ENCODE peak calls at places on chromosome 14, in seven cellular contexts. B, Y, K, O, I, J and R are unnamed samples.

GRCh38 chr14:55329999-55330710 is 58.9 kb downstream of the FBXO34 start:
- DNase-seq in B (peak; percentile 30), Y (no peak), K (no peak), O (peak; percentile 12), I (no peak), J (peak; percentile 64), R (no peak)

GRCh38 chr14:92990456-92991430 is 67.8 kb downstream of the CHGA start:
- DNase-seq in B (no peak), Y (peak; percentile 23), K (peak; percentile 22), O (no peak), I (no peak), J (no peak), R (no peak)

GRCh38 chr14:32576088-32576795 is 247.1 kb downstream of the AKAP6 start:
- DNase-seq in B (peak; percentile 80), Y (no peak), K (peak; percentile 70), O (peak; percentile 49), I (peak; percentile 65), J (peak; percentile 69), R (peak; percentile 78)

GRCh38 chr14:74402264-74403251 is 23.5 kb downstream of the SYNDIG1L start:
- DNase-seq in B (no peak), Y (no peak), K (peak; percentile 35), O (no peak), I (no peak), J (no peak), R (no peak)

GRCh38 chr14:100824156-100824555 is 1.8 kb upstream of the MEG3 start:
- DNase-seq in B (peak; percentile 38), Y (peak; percentile 33), K (peak; percentile 10), O (peak; percentile 67), I (no peak), J (peak; percentile 51), R (peak; percentile 68)

GRCh38 chr14:98949506-98950135 is 322.4 kb downstream of the BCL11B start:
- DNase-seq in B (no peak), Y (no peak), K (no peak), O (no peak), I (no peak), J (peak; percentile 9), R (no peak)

GRCh38 chr14:27427796-27428195 is 830.0 kb upstream of the NOVA1 start:
- DNase-seq in B (peak; percentile 8), Y (no peak), K (no peak), O (peak; percentile 87), I (no peak), J (peak; percentile 79), R (peak; percentile 74)

GRCh38 chr14:64721391-64721791 is 17.2 kb downstream of the PLEKHG3 start:
- DNase-seq in B (peak; percentile 90), Y (peak; percentile 72), K (no peak), O (peak; percentile 92), I (peak; percentile 75), J (peak; percentile 76), R (peak; percentile 53)

GRCh38 chr14:61025239-61026223 is 44.5 kb downstream of the SLC38A6 start:
- DNase-seq in B (peak; percentile 85), Y (peak; percentile 41), K (peak; percentile 72), O (peak; percentile 75), I (peak; percentile 69), J (peak; percentile 82), R (peak; percentile 85)

GRCh38 chr14:84477996-84478395 is 1051.9 kb upstream of the FLRT2 start:
- DNase-seq in B (no peak), Y (no peak), K (peak; percentile 14), O (peak; percentile 12), I (no peak), J (no peak), R (no peak)

GRCh38 chr14:71119075-71119474 is 211.8 kb downstream of the PCNX1 start:
- DNase-seq in B (peak; percentile 38), Y (no peak), K (no peak), O (peak; percentile 58), I (no peak), J (peak; percentile 65), R (peak; percentile 26)

GRCh38 chr14:100109594-100109955 is 44.4 kb downstream of the EVL start:
- DNase-seq in B (no peak), Y (no peak), K (no peak), O (no peak), I (no peak), J (no peak), R (no peak)

GRCh38 chr14:35337074-35337556 is 44.9 kb downstream of the PSMA6 start:
- DNase-seq in B (no peak), Y (no peak), K (no peak), O (no peak), I (no peak), J (no peak), R (no peak)

GRCh38 chr14:93964820-93965286 is 11.5 kb downstream of the ASB2 start:
- DNase-seq in B (no peak), Y (no peak), K (no peak), O (no peak), I (no peak), J (no peak), R (no peak)

GRCh38 chr14:51242545-51243490 is 2.8 kb downstream of the TMX1 start:
- DNase-seq in B (no peak), Y (no peak), K (no peak), O (peak; percentile 11), I (no peak), J (peak; percentile 6), R (no peak)

GRCh38 chr14:84409435-84409834 is 1120.5 kb upstream of the FLRT2 start:
- DNase-seq in B (no peak), Y (no peak), K (no peak), O (peak; percentile 7), I (no peak), J (peak; percentile 10), R (peak; percentile 42)

GRCh38 chr14:61563880-61564622 is 131.3 kb upstream of the HIF1A start:
- DNase-seq in B (peak; percentile 27), Y (no peak), K (no peak), O (no peak), I (no peak), J (peak; percentile 33), R (no peak)

GRCh38 chr14:98069712-98070133 is 1202.3 kb downstream of the BCL11B start:
- DNase-seq in B (no peak), Y (no peak), K (peak; percentile 41), O (peak; percentile 92), I (peak; percentile 91), J (no peak), R (no peak)

GRCh38 chr14:72663076-72663487 is 230.8 kb downstream of the DPF3 start:
- DNase-seq in B (no peak), Y (no peak), K (no peak), O (no peak), I (no peak), J (no peak), R (no peak)

GRCh38 chr14:60355768-60356167 is 106.7 kb downstream of the PPM1A start:
- DNase-seq in B (no peak), Y (no peak), K (no peak), O (no peak), I (no peak), J (no peak), R (no peak)

GRCh38 chr14:64266206-64266605 is 28.0 kb downstream of the ESR2 start:
- DNase-seq in B (peak; percentile 73), Y (no peak), K (no peak), O (peak; percentile 13), I (no peak), J (peak; percentile 49), R (peak; percentile 62)

GRCh38 chr14:94171208-94171607 is 2.9 kb upstream of the PPP4R4 start:
- DNase-seq in B (peak; percentile 27), Y (no peak), K (no peak), O (peak; percentile 19), I (no peak), J (peak; percentile 11), R (no peak)

GRCh38 chr14:79947440-79947839 is 263.9 kb downstream of the DIO2 start:
- DNase-seq in B (no peak), Y (no peak), K (no peak), O (no peak), I (no peak), J (no peak), R (no peak)

GRCh38 chr14:38752750-38753149 is 350.3 kb downstream of the SEC23A start:
- DNase-seq in B (no peak), Y (no peak), K (no peak), O (no peak), I (no peak), J (no peak), R (no peak)

GRCh38 chr14:37422319-37422718 is 172.7 kb downstream of the FOXA1 start:
- DNase-seq in B (no peak), Y (no peak), K (no peak), O (no peak), I (no peak), J (no peak), R (no peak)
- H3K4me3 ChIP-seq in B (no peak overlapping the region), Y (no peak overlapping the region), K (no peak overlapping the region), O (no peak overlapping the region), I (no peak overlapping the region), J (no peak overlapping the region), R (no peak overlapping the region)

GRCh38 chr14:20836668-20837338 is 34.2 kb upstream of the RNASE1 start:
- DNase-seq in B (peak; percentile 54), Y (no peak), K (peak; percentile 47), O (peak; percentile 5), I (no peak), J (peak; percentile 54), R (peak; percentile 41)
- TF ChIP-seq CTCF in B (peak; percentile 54), Y (no peak), K (peak; percentile 67), O (peak; percentile 20), I (peak; percentile 43), J (peak; percentile 49), R (peak; percentile 45)

DNA sequence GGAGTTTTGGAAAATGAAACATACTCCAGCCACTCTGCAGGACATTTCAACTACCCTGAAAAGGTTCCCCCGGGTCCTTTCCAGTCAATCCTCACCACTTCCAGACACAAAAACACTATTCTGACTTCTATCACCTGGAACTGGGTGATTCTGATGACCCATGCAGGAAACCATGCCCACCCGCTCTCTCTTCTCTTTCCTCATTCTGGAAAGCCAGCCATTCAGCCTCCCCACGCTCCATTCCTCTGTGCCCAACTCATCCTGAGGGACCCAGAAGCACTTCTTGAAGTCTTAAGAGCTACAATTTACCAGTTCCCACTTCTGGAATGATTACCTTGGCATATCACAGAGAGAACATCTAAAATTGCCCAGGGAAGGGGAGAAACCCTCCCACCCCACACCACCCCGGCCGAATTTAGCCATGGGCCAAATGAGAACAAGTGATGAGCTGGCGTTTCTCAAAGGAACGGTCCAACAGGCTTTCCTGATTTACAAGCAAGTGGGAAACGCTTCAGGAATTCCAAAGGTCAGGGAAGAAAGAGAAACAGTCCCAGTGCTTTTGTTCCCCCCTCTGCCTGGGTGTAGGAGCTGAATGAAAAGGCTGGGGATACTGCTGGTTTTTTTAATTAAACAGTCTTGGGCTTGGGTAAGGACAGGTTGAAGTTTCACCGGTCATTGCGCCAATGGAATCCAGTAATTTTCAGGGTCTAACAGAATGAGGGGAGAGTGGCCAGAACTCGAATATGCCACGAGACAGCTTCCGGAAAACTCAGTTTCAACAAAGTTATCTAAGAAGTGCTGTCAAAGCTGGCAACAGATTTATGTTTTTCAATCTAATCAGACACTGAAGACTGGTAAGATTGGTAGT is 2.9 kb downstream of the CCDC88C start:
- DNase-seq in B (no peak), Y (no peak), K (no peak), O (no peak), I (no peak), J (no peak), R (no peak)
- H3K4me3 ChIP-seq in B (no peak overlapping the region), Y (no peak overlapping the region), K (no peak overlapping the region), O (no peak overlapping the region), I (no peak overlapping the region), J (no peak overlapping the region), R (no peak overlapping the region)

DNA sequence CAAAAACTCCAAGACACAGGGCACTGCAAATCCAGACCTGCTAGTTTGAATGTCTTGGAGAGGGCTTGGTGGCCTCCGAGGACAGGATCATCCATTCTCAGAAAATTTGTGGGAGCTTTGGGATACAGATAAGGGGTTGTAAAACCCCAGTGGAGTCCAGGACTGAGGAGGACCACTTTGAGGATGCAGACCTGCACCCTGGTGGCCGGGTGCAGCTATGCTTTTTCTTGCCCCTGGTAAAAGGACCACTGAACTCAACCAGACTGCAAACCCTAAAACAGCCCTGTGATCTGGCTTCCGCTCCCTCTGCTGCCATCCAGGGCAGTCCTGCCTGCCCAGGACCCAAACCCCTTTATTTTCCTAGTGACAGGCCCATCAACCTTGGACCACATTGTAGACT is 169.5 kb upstream of the DAAM1 start:
- DNase-seq in B (no peak), Y (no peak), K (no peak), O (no peak), I (no peak), J (peak; percentile 8), R (peak; percentile 18)
- TF ChIP-seq CTCF in B (peak; percentile 29), Y (no peak), K (peak; percentile 37), O (peak; percentile 33), I (peak; percentile 30), J (peak; percentile 39), R (peak; percentile 34)